ENCODE peak calls at places on chromosomes 13 and 19, in seven cellular contexts. G is mammary epithelial cell; U is frontal cortex; D is stimulated activated CD4-positive, alpha-beta T cell treated with anti-CD3 and anti-CD28 coated beads, TNF-alpha, amount 100 ng/mL, for 48 hours; K is stimulated activated CD8-positive, alpha-beta memory T cell treated with anti-CD3 and anti-CD28 coated beads, Interleukin-2, amount 100 ng/mL, for 48 hours; O is vagina; F is effector memory CD8-positive, alpha-beta T cell. A is an unnamed sample.

GRCh38 chr19:19654441-19654840 is 9.0 kb downstream of the ATP13A1 start:
- DNase-seq in O (no peak), G (no peak), U (no peak), F (no peak), D (no peak), K (no peak), A (no peak)

GRCh38 chr19:13035820-13036365 is 40.6 kb downstream of the NFIX start:
- DNase-seq in O (no peak), G (no peak), F (no peak), K (no peak), D (no peak), U (no peak), A (no peak)

GRCh38 chr19:52658595-52658994 is 20.4 kb upstream of the ZNF83 start:
- DNase-seq in O (no peak), G (no peak), F (no peak), K (no peak), D (no peak), U (no peak), A (no peak)

GRCh38 chr13:96109125-96109524 is 19.2 kb downstream of the HS6ST3 start:
- DNase-seq in D (no peak), F (no peak), U (no peak), K (no peak), G (no peak), O (no peak), A (no peak)

GRCh38 chr19:6773323-6773931 is 919 bp downstream of the VAV1 start:
- DNase-seq in K (peak), O (no peak), D (peak), F (no peak), U (no peak), G (no peak), A (no peak)

GRCh38 chr19:34556500-34556899 is 74.9 kb downstream of the WTIP start:
- DNase-seq in U (no peak), G (peak), O (no peak), F (no peak), K (no peak), D (no peak), A (no peak)

GRCh38 chr13:42707596-42707995 is 73.8 kb upstream of the FAM216B start:
- DNase-seq in F (no peak), U (no peak), G (peak), D (no peak), O (no peak), K (no peak), A (no peak)

GRCh38 chr19:47433121-47433520 is 13.8 kb upstream of the MEIS3 start:
- DNase-seq in U (no peak), K (no peak), G (no peak), F (no peak), D (no peak), O (no peak), A (no peak)

GRCh38 chr13:48236528-48237353 is 3.7 kb downstream of the ITM2B start:
- DNase-seq in F (no peak), K (no peak), U (no peak), O (no peak), D (no peak), G (peak), A (no peak)

GRCh38 chr19:37902668-37903067 is 3.7 kb downstream of the WDR87 start:
- DNase-seq in D (peak), U (peak), G (peak), F (peak), K (peak), O (no peak), A (peak)

GRCh38 chr19:19006213-19006612 is 27.1 kb downstream of the SUGP2 start:
- DNase-seq in O (no peak), D (no peak), G (no peak), U (no peak), F (no peak), K (no peak), A (no peak)

GRCh38 chr19:7078007-7078406 is 8.5 kb downstream of the ZNF557 start:
- DNase-seq in D (no peak), O (no peak), U (no peak), K (no peak), G (no peak), F (no peak), A (no peak)

GRCh38 chr13:113758651-113759524 is at the start of gene TMEM255B:
- DNase-seq in F (peak), K (peak), G (peak), D (peak), U (peak), O (no peak), A (peak)

GRCh38 chr13:93244918-93245280 is 18.3 kb downstream of the GPC6 start:
- DNase-seq in K (no peak), G (peak), F (no peak), D (no peak), U (no peak), O (no peak), A (no peak)

GRCh38 chr19:5889288-5889971 is 14.2 kb downstream of the NDUFA11 start:
- DNase-seq in D (no peak), K (no peak), O (no peak), U (no peak), G (no peak), F (no peak), A (no peak)

GRCh38 chr19:38251564-38252051 is 4.6 kb downstream of the PPP1R14A start:
- DNase-seq in K (no peak), G (peak), O (no peak), F (no peak), U (no peak), D (no peak), A (peak)

GRCh38 chr19:16938211-16938610 is 49.4 kb downstream of the F2RL3 start:
- DNase-seq in F (no peak), G (no peak), K (no peak), D (no peak), O (no peak), U (no peak), A (peak)

GRCh38 chr19:12720851-12721655 is 2.7 kb downstream of the TNPO2 start:
- DNase-seq in O (no peak), G (peak), K (no peak), D (no peak), U (peak), F (no peak), A (no peak)

GRCh38 chr19:49110567-49110966 is 3.6 kb upstream of the LIN7B start:
- DNase-seq in U (no peak), O (no peak), G (no peak), K (no peak), F (no peak), D (no peak), A (no peak)

GRCh38 chr13:79711631-79712030 is 230.7 kb downstream of the NDFIP2 start:
- DNase-seq in K (no peak), G (no peak), U (no peak), O (no peak), D (no peak), F (no peak), A (peak)

GRCh38 chr13:26628706-26629105 is 71.2 kb downstream of the WASF3 start:
- DNase-seq in K (no peak), G (peak), U (no peak), F (no peak), O (no peak), D (no peak), A (no peak)

GRCh38 chr13:48142437-48142836 is 47.5 kb upstream of the MED4 start:
- DNase-seq in O (no peak), F (no peak), D (no peak), G (no peak), K (no peak), U (no peak), A (no peak)

GRCh38 chr13:95445116-95445515 is 107.4 kb upstream of the CLDN10 start:
- DNase-seq in G (no peak), U (no peak), O (no peak), K (no peak), F (no peak), D (no peak), A (no peak)

GRCh38 chr13:20190481-20191310 is 2.0 kb downstream of the GJB2 start:
- DNase-seq in F (no peak), D (no peak), U (no peak), K (no peak), O (peak), G (peak), A (no peak)

GRCh38 chr19:51948979-51949378 is 21.7 kb downstream of the ZNF613 start:
- DNase-seq in D (no peak), U (peak), F (no peak), O (no peak), K (no peak), G (no peak), A (peak)

GRCh38 chr19:48629599-48630288 is 7.4 kb downstream of the DBP start:
- DNase-seq in F (no peak), G (no peak), U (no peak), K (no peak), D (no peak), O (no peak), A (no peak)

GRCh38 chr19:8501968-8502367 is 472 bp downstream of the PRAM1 start:
- DNase-seq in F (no peak), G (no peak), O (no peak), D (no peak), U (no peak), K (no peak), A (no peak)

GRCh38 chr13:98481511-98481951 is 95.4 kb downstream of the STK24 start:
- DNase-seq in F (no peak), O (no peak), D (no peak), U (no peak), G (no peak), K (no peak), A (no peak)

GRCh38 chr13:110782185-110782584 is 68.7 kb downstream of the ING1 start:
- DNase-seq in U (no peak), D (no peak), K (no peak), F (no peak), G (no peak), O (no peak), A (no peak)

GRCh38 chr13:53048880-53049279 is 20.3 kb downstream of the OLFM4 start:
- DNase-seq in U (no peak), O (no peak), G (no peak), K (no peak), F (no peak), D (no peak), A (no peak)

GRCh38 chr13:110352735-110353134 is 45.7 kb downstream of the COL4A2 start:
- DNase-seq in D (no peak), G (no peak), O (no peak), F (no peak), K (no peak), U (no peak), A (peak)

GRCh38 chr13:32009362-32009761 is 22.2 kb upstream of the FRY start:
- DNase-seq in K (no peak), D (no peak), F (no peak), G (no peak), O (no peak), U (no peak), A (no peak)

A was measured in tibial artery.